ENCODE peak calls at places on chromosomes 7 and 10, in six cellular contexts. K, N, A, Q, E and L are unnamed samples. For H3K4me1, the result is how much of the 10 kb centered on the place peaks cover.

GRCh38 chr7:156041398-156041797 is 229.1 kb upstream of the SHH start:
- DNase-seq in K (no peak), N (no peak), A (no peak), Q (no peak), E (no peak), L (no peak)

GRCh38 chr10:68333058-68333395 is 299 bp upstream of the PBLD start:
- DNase-seq in K (no peak), N (peak), A (no peak), Q (no peak), E (no peak), L (no peak)

GRCh38 chr10:21263266-21263803 is 262.1 kb downstream of the SKIDA1 start:
- DNase-seq in K (no peak), N (no peak), A (peak), Q (no peak), E (no peak), L (no peak)

GRCh38 chr7:30379131-30379530 is 94.7 kb downstream of the ZNRF2 start:
- DNase-seq in K (no peak), N (peak), A (no peak), Q (no peak), E (no peak), L (no peak)

GRCh38 chr7:2471396-2471795 is 4.8 kb downstream of the GRIFIN start:
- DNase-seq in K (peak), N (peak), A (no peak), Q (no peak), E (no peak), L (peak)

GRCh38 chr10:112907893-112908292 is 42.2 kb upstream of the TCF7L2 start:
- DNase-seq in K (no peak), N (peak), A (no peak), Q (no peak), E (no peak), L (no peak)

GRCh38 chr7:85719981-85720963 is 533.4 kb upstream of the SEMA3D start:
- DNase-seq in K (no peak), N (peak), A (no peak), Q (no peak), E (no peak), L (no peak)

GRCh38 chr10:21174670-21175495 is 277.8 kb upstream of the NEBL start:
- DNase-seq in K (no peak), N (no peak), A (no peak), Q (no peak), E (no peak), L (no peak)

GRCh38 chr10:56586391-56586790 is 225.3 kb upstream of the ZWINT start:
- DNase-seq in K (no peak), N (no peak), A (no peak), Q (no peak), E (no peak), L (peak)

GRCh38 chr10:131206136-131206995 is 105.2 kb downstream of the TCERG1L start:
- DNase-seq in K (no peak), N (no peak), A (peak), Q (no peak), E (no peak), L (peak)

GRCh38 chr10:87092861-87093460 is 1.7 kb downstream of the GLUD1 start:
- DNase-seq in K (no peak), N (peak), A (no peak), Q (no peak), E (no peak), L (no peak)

GRCh38 chr10:12348870-12349627 is at the start of gene CAMK1D:
- DNase-seq in K (peak), N (peak), A (peak), Q (peak), E (peak), L (peak)

GRCh38 chr7:150380463-150380862 is 1.3 kb downstream of the ZNF775 start:
- DNase-seq in K (no peak), N (no peak), A (no peak), Q (no peak), E (no peak), L (no peak)

GRCh38 chr7:362416-363096 is 72.6 kb downstream of the FOXL3 start:
- DNase-seq in K (no peak), N (peak), A (peak), Q (peak), E (peak), L (peak)

GRCh38 chr7:47233996-47234395 is 347.9 kb downstream of the TNS3 start:
- DNase-seq in K (no peak), N (no peak), A (no peak), Q (no peak), E (no peak), L (no peak)

GRCh38 chr7:100852048-100852872 is at the start of gene SLC12A9:
- DNase-seq in K (peak), N (peak), A (peak), Q (peak), E (peak), L (peak)

GRCh38 chr10:111439034-111439842 is 362.4 kb downstream of the ADRA2A start:
- DNase-seq in K (no peak), N (no peak), A (no peak), Q (no peak), E (no peak), L (no peak)

GRCh38 chr7:17207220-17207619 is 91.2 kb upstream of the AHR start:
- DNase-seq in K (no peak), N (peak), A (no peak), Q (no peak), E (no peak), L (no peak)

GRCh38 chr7:68336534-68336933 is 1261.7 kb upstream of the AUTS2 start:
- DNase-seq in K (no peak), N (no peak), A (no peak), Q (no peak), E (no peak), L (no peak)

GRCh38 chr10:59580257-59580863 is 129.3 kb downstream of the SLC16A9 start:
- DNase-seq in K (no peak), N (peak), A (no peak), Q (no peak), E (no peak), L (no peak)

GRCh38 chr10:59575269-59575668 is 134.4 kb downstream of the SLC16A9 start:
- DNase-seq in K (no peak), N (no peak), A (no peak), Q (no peak), E (no peak), L (no peak)

GRCh38 chr10:59578013-59578412 is 131.6 kb downstream of the SLC16A9 start:
- DNase-seq in K (no peak), N (no peak), A (no peak), Q (no peak), E (no peak), L (no peak)

GRCh38 chr10:59582058-59582457 is 127.6 kb downstream of the SLC16A9 start:
- DNase-seq in K (peak), N (no peak), A (no peak), Q (no peak), E (no peak), L (no peak)

DNA sequence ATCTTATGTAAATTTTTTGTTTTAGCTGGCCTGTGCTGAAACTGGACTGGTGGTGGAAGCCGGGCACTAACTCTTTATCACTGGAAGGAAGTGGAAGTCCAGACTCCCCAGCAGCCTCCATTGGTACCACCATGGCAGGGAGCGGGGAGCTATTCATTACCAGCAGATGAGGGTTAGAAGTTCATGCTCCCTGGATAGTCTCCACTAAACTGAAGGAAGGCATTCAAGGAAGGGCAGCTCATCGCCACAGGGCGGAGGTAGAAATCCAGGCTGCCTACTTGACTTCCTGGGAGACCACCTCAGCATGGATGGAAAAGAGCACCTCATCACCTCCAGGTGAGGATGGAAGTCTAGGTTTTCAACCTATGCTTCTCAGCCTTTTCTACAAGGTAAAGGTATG is 130.9 kb downstream of the SLC16A9 start:
- DNase-seq in K (no peak), N (no peak), A (no peak), Q (no peak), E (no peak), L (no peak)
- H3K4me1 ChIP-seq in K (under half), N (under half), A (under half), Q (under half), E (under half), L (under half)

GRCh38 chr10:372566-372965 is 237.3 kb downstream of the ZMYND11 start:
- DNase-seq in K (no peak), N (no peak), A (peak), Q (no peak), E (no peak), L (no peak)

GRCh38 chr10:375885-376505 is 240.7 kb downstream of the ZMYND11 start:
- DNase-seq in K (no peak), N (no peak), A (peak), Q (no peak), E (no peak), L (no peak)

GRCh38 chr10:373015-373414 is 237.8 kb downstream of the ZMYND11 start:
- DNase-seq in K (no peak), N (peak), A (peak), Q (no peak), E (no peak), L (no peak)

GRCh38 chr10:373516-374309 is 238.5 kb downstream of the ZMYND11 start:
- DNase-seq in K (no peak), N (peak), A (peak), Q (no peak), E (no peak), L (no peak)

GRCh38 chr10:374354-374753 is 239.1 kb downstream of the ZMYND11 start:
- DNase-seq in K (no peak), N (no peak), A (peak), Q (no peak), E (no peak), L (no peak)
- H3K4me1 ChIP-seq in K (under half), N (under half), A (under half), Q (under half), E (under half), L (under half)

DNA sequence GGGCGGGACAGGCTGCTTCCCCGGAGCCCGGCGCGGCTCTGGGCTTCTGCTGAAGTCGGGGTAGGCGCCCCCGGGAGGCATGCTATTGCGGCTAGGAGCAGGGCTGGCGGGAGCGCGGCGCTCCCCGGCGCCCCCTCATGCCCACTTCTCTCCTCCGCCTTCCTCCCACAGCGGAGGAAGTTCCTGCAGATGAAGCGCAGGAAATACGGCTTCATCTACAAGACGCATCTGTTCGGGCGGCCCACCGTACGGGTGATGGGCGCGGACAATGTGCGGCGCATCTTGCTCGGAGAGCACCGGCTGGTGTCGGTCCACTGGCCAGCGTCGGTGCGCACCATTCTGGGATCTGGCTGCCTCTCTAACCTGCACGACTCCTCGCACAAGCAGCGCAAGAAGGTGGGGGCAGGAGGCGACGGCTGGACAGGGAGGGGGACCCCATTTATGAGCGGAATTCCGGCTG is 474 bp downstream of the CYP26A1 start:
- DNase-seq in K (no peak), N (no peak), A (no peak), Q (no peak), E (no peak), L (no peak)
- H3K4me1 ChIP-seq in K (under half), N (under half), A (under half), Q (under half), E (under half), L (under half)

DNA sequence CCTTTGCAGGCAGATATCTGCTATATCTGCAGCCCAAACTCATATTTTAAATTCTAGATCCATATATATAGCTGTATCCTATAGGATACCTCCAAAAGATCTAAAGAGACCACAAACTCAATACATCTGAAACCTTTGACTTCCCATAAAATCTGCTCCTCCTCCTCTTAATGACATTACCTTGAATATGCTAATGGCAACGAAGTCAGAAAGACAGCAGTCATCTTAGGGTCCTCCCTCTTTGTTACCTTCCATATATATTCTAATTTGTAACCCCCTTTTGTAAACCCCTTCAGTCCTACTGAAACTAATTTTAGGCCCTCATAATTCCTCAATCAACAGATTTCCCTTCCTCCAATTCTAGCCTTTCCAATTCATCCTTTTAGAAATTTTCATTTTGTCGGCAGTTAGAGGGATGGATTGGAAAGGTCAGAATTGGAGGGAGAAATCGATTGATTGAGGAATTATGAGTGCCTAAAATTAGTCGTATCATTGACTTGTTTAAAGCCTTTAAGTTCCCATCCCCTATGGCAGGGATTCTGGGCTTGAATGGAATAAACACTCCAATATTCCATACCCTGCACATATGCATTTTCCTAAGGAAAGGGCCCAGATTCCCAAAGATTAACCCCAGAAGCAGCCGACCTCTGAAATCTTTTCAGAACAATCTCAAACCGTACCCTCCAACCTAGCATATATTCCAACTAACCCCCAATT is 2.4 kb downstream of the SYPL1 start:
- DNase-seq in K (no peak), N (no peak), A (no peak), Q (no peak), E (no peak), L (no peak)
- H3K4me1 ChIP-seq in K (half or more), N (under half), A (half or more), Q (under half), E (half or more), L (under half)

GRCh38 chr10:63264852-63265617 is 131.9 kb downstream of the NRBF2 start:
- DNase-seq in K (peak), N (peak), A (no peak), Q (no peak), E (no peak), L (no peak)
- H3K4me1 ChIP-seq in K (half or more), N (under half), A (half or more), Q (under half), E (under half), L (under half)

DNA sequence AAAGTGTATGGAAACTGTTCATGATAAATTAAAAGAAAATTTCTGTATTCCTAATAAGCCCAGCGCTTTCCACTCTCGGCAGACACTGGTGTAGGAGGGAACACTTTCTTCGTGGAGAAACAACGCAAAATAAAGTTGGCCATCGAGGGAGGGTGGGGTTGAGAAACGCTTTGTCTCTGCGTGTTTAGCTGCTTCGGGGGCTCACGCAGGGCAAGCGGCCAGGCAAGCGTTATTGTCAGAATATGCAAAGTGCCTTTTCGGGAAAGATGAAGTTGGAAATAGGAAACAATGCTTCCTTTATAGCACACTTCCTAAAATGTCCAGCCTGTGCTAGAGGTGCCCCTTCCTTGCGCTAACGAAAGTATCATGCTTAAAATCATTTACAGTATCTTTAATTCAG is 1.9 kb upstream of the EBF3 start:
- DNase-seq in K (no peak), N (no peak), A (no peak), Q (peak), E (no peak), L (no peak)
- H3K4me1 ChIP-seq in K (under half), N (under half), A (under half), Q (under half), E (under half), L (under half)

GRCh38 chr10:3774814-3775670 is 10.0 kb downstream of the KLF6 start:
- DNase-seq in K (peak), N (peak), A (no peak), Q (no peak), E (peak), L (no peak)

GRCh38 chr10:3774018-3774813 is 10.8 kb downstream of the KLF6 start:
- DNase-seq in K (no peak), N (peak), A (no peak), Q (no peak), E (no peak), L (no peak)

GRCh38 chr10:3776796-3777571 is 8.0 kb downstream of the KLF6 start:
- DNase-seq in K (peak), N (peak), A (no peak), Q (no peak), E (peak), L (no peak)

GRCh38 chr10:3777876-3778707 is 6.9 kb downstream of the KLF6 start:
- DNase-seq in K (no peak), N (peak), A (no peak), Q (no peak), E (no peak), L (no peak)

DNA sequence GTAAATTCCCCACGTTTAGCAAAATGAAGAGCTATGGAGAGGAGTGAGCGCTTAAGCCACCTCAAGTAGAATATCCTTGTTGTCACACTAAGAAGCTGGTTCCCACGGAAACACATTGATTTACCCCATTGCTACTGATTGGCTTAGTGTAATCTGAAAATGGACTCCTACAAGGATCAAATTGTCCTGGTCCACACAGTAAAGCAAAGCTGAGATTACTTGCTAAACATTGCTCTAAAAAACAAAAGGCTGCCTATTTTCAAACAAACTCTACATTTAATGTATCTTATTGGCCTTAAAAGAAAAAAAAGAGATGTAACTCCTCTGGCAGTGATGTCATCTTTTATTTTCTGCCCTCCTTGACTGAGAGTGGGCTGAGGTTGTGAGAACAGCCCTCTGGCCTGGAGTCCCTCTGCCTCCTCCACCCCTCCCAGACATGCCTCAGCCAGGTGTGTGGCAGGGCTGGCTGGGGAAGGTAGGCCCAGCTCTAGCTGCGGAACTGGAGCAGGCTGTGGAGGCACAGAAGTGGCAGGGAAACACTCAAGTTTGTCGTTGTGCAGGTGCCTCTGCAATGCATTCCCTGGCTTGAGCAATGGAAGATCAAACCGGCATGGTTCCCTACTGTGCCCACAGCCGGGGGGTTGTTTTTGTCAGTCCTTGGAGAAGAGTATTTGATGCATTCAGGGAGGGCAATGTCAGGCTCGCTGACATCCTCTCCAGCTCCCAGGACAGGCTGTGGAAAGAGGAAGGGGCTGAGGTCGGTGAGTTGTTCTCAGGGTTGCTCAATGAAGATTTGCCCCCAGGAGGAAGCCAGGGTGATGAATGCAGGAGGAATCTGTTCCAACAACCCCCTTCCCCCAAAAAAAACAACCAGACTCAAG is 9.1 kb downstream of the KLF6 start:
- DNase-seq in K (no peak), N (peak), A (peak), Q (no peak), E (no peak), L (no peak)
- H3K4me1 ChIP-seq in K (half or more), N (under half), A (half or more), Q (half or more), E (half or more), L (under half)

GRCh38 chr10:73914036-73914435 is 3.1 kb downstream of the PLAU start:
- DNase-seq in K (no peak), N (no peak), A (no peak), Q (no peak), E (no peak), L (peak)
- H3K4me1 ChIP-seq in K (half or more), N (under half), A (under half), Q (half or more), E (under half), L (under half)

DNA sequence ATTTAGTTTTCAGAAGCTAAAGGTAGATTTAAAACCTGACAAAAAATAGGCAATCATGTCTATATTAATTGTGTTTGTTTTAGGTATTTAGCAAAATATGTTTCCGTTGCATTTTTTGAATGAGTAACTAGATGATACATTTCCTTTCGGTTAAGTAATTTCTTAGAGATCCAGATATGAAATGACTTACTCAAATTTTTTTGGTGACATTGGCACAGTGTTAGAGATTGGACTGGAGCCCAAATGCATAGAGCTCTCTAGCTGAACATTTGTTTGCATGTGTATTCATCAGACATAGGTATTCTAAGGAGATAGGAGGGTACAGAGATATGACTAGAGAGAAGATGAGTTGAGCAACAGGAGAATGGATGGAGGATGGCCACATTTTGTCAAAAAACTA is 1.9 kb downstream of the BUB3 start:
- DNase-seq in K (no peak), N (peak), A (no peak), Q (no peak), E (no peak), L (no peak)
- H3K4me1 ChIP-seq in K (under half), N (under half), A (half or more), Q (under half), E (under half), L (under half)

DNA sequence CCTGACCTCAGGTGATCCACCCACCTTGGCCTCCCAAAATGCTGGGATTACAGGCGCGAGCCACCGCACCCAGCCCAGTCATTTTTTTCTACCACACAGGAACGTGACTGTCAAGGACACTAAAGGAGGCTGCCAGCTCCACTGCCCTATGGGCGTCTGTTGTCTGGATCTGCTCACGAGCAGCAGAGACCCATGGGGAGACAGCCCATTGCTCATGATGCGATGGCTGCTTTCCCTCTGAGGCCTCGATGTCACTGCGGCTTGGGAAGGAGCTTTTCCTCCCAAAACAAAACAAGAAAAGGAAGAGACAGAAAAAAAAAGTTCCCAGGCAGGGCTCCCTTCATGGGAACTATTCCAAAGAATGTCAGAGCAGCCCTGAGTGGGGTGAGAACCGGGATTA is 70.5 kb downstream of the DENND2A start:
- DNase-seq in K (peak), N (no peak), A (peak), Q (no peak), E (no peak), L (no peak)
- H3K4me1 ChIP-seq in K (under half), N (under half), A (under half), Q (under half), E (under half), L (under half)